ENCODE peak calls at places on chromosomes 3 and 15, in nine cellular contexts. T is suprapubic skin, Z is lower leg skin, C is fibroblast of villous mesenchyme, E is fibroblast of the aortic adventitia, V is GM12878, W is colonic mucosa, S is fibroblast of pulmonary artery, H is fibroblast of mammary gland. A is an unnamed sample.

GRCh38 chr3:189563841-189564563 is 67.2 kb upstream of the TP63 start:
- DNase-seq in Z (no peak), T (no peak), C (peak), W (no peak), V (peak), H (peak), S (peak), E (peak), A (no peak)

GRCh38 chr15:72690938-72691337 is 4.9 kb downstream of the BBS4 start:
- DNase-seq in E (no peak), H (no peak), C (no peak), S (no peak), W (no peak), Z (no peak), T (no peak), V (no peak), A (no peak)

GRCh38 chr15:101409621-101410020 is 79.9 kb downstream of the PCSK6 start:
- DNase-seq in Z (no peak), V (no peak), H (no peak), T (no peak), E (no peak), C (no peak), W (no peak), S (no peak), A (no peak)

GRCh38 chr15:70197318-70197944 is 99.7 kb upstream of the TLE3 start:
- DNase-seq in C (no peak), S (no peak), Z (no peak), W (no peak), E (no peak), T (no peak), H (no peak), V (no peak), A (no peak)

GRCh38 chr15:36696191-36696590 is 116.8 kb downstream of the CDIN1 start:
- DNase-seq in H (no peak), V (no peak), C (no peak), Z (no peak), E (peak), T (no peak), W (no peak), S (peak), A (no peak)

GRCh38 chr15:81049835-81050234 is 49.1 kb downstream of the TLNRD1 start:
- DNase-seq in S (no peak), W (no peak), H (no peak), E (no peak), T (no peak), V (no peak), Z (no peak), C (no peak), A (no peak)

GRCh38 chr3:135135445-135135844 is 340.4 kb downstream of the EPHB1 start:
- DNase-seq in W (no peak), H (no peak), C (no peak), Z (no peak), S (no peak), V (no peak), T (no peak), E (no peak), A (no peak)

GRCh38 chr3:112327371-112327951 is 5.5 kb upstream of the CD200 start:
- DNase-seq in V (peak), H (peak), S (peak), C (peak), T (no peak), E (peak), W (peak), Z (no peak), A (no peak)

GRCh38 chr15:25797511-25798206 is 65.5 kb downstream of the ATP10A start:
- DNase-seq in W (no peak), E (peak), C (no peak), H (peak), S (no peak), T (no peak), V (no peak), Z (no peak), A (no peak)

GRCh38 chr3:37546876-37547275 is 314.8 kb upstream of the CTDSPL start:
- DNase-seq in E (peak), Z (no peak), S (peak), V (no peak), W (no peak), T (no peak), C (no peak), H (peak), A (no peak)

GRCh38 chr15:74011610-74012009 is 17.1 kb downstream of the PML start:
- DNase-seq in V (no peak), S (peak), T (no peak), C (peak), W (peak), E (peak), Z (no peak), H (peak), A (no peak)

GRCh38 chr15:39654308-39654707 is 73.4 kb downstream of the THBS1 start:
- DNase-seq in H (no peak), Z (no peak), V (no peak), C (no peak), E (no peak), S (no peak), T (no peak), W (no peak), A (no peak)

GRCh38 chr15:23035964-23036566 is 3.3 kb downstream of the TUBGCP5 start:
- DNase-seq in E (peak), T (no peak), V (no peak), C (peak), Z (peak), S (peak), W (peak), H (peak), A (peak)

GRCh38 chr3:192884831-192885356 is 32.8 kb downstream of the MB21D2 start:
- DNase-seq in E (peak), Z (no peak), W (no peak), T (no peak), S (peak), V (no peak), H (peak), C (peak), A (no peak)

GRCh38 chr15:90808517-90808939 is 59.9 kb upstream of the FURIN start:
- DNase-seq in E (no peak), S (no peak), C (no peak), Z (no peak), W (no peak), V (no peak), T (no peak), H (no peak), A (no peak)

GRCh38 chr3:50623840-50624474 is 7.0 kb downstream of the MAPKAPK3 start:
- DNase-seq in Z (no peak), C (no peak), W (no peak), T (no peak), V (no peak), S (no peak), E (no peak), H (no peak), A (no peak)

GRCh38 chr3:43723121-43723734 is 32.5 kb downstream of the ABHD5 start:
- DNase-seq in C (peak), S (peak), H (peak), W (no peak), V (no peak), T (no peak), E (peak), Z (no peak), A (no peak)

DNA sequence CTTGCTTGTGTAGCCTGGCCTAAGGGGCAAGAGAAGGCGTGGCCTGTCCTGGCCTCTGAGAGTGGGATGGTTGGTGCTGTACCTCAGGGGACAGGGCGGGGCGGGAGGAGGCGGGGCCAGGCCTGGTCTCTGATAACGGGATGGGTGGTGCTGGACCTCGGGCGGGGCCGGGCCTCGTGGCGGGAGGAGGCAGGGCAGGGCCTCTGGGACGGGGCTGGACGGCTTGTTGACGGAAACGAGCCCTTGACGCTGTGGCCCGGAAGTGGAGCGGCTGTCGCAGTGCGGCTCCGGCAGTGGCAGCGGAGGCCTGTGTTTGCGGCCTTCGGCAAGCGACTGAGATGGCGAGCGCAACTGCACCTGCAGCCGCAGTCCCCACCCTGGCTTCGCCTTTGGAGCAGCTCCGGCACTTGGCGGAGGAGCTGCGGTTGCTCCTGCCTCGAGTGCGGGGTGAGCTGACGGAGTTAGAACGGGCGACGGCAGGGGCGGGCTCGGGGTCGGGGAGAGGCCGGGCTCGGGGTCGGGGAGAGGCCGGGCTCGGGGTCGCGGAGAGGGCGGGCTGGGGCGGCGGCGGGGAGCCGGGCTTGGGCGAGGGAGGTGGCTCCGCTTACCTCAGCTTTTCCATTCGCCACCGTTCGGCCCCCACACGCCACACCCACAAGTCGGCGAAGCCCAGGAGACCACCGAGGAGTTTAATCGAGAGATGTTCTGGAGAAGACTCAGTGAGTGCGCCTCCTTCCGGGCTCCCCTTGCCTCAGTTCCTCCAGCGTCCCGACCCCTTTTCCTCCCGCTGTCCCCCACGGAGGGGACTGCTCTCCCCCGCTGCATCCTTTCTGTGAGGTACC is at the start of gene CCNDBP1:
- DNase-seq in H (peak), S (peak), T (peak), E (peak), Z (peak), V (peak), W (peak), C (peak), A (peak)
- TF ChIP-seq CTCF in H (peak), S (peak), T (no peak), E (peak), Z (no peak), V (peak), W (no peak), C (peak), A (no peak)

GRCh38 chr3:188199386-188199785 is 45.4 kb downstream of the LPP start:
- DNase-seq in S (no peak), T (no peak), H (no peak), Z (no peak), W (no peak), V (no peak), C (no peak), E (no peak), A (no peak)

GRCh38 chr3:188196232-188196990 is 42.5 kb downstream of the LPP start:
- DNase-seq in Z (no peak), S (no peak), C (peak), T (no peak), E (no peak), H (no peak), W (no peak), V (no peak), A (no peak)

GRCh38 chr3:188198001-188198400 is 44.0 kb downstream of the LPP start:
- DNase-seq in V (no peak), S (no peak), T (no peak), H (no peak), C (no peak), E (no peak), Z (no peak), W (no peak), A (no peak)

GRCh38 chr3:188198760-188199327 is 44.9 kb downstream of the LPP start:
- DNase-seq in H (no peak), T (no peak), W (no peak), E (peak), C (peak), S (no peak), Z (no peak), V (no peak), A (no peak)

GRCh38 chr3:188197388-188197847 is 43.5 kb downstream of the LPP start:
- DNase-seq in W (no peak), V (no peak), C (no peak), E (no peak), T (no peak), H (no peak), S (no peak), Z (no peak), A (no peak)
- H3K4me3 ChIP-seq in W (no peak), V (no peak), C (no peak), E (no peak), T (no peak), H (no peak), S (no peak), Z (no peak), A (no peak)

DNA sequence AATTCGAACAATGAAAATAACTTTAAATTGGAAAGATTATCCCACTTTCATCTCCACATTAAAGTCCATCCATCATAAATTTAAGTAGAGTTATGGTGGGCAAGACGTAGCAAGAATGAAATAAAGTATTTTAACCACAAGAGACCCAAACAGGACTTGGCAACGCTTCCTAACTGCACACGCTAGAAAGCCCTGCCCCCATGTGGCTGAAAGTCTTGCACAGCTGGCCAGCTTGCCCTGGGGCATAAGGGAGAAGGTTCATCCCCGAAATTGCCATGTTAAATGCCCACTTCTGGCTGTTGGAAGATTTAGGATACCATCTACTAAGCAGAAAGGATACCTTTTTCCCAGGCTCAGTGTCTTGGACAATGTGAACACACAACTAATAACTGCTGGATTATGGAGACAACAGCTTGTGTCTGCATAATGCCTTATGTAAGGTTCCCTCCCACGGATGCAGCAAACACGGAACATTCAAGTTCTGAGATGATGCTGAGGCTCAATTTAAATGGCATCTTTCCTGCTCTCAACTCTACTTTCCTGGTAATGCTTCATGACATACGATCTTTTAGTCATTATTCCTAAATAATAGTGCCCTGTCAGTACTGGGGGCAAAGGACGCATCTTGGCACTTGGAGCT is 116.6 kb upstream of the TJP1 start:
- DNase-seq in W (no peak), V (no peak), E (no peak), C (peak), S (no peak), T (no peak), Z (no peak), H (peak), A (no peak)
- TF ChIP-seq CTCF in W (no peak), V (no peak), E (peak), C (peak), S (peak), T (no peak), Z (no peak), H (no peak), A (no peak)

GRCh38 chr3:185062221-185062620 is 90.6 kb downstream of the C3orf70 start:
- DNase-seq in H (no peak), W (no peak), T (no peak), V (no peak), Z (no peak), C (no peak), S (no peak), E (no peak), A (no peak)

GRCh38 chr3:185059766-185060165 is 93.1 kb downstream of the C3orf70 start:
- DNase-seq in W (peak), S (no peak), Z (no peak), T (no peak), H (no peak), C (no peak), E (no peak), V (no peak), A (no peak)

GRCh38 chr3:185063431-185063830 is 89.4 kb downstream of the C3orf70 start:
- DNase-seq in Z (no peak), T (no peak), W (no peak), E (no peak), H (no peak), V (no peak), S (no peak), C (no peak), A (no peak)

GRCh38 chr3:185057829-185058228 is 95.0 kb downstream of the C3orf70 start:
- DNase-seq in Z (no peak), V (no peak), T (no peak), C (no peak), H (no peak), W (no peak), E (no peak), S (no peak), A (no peak)

DNA sequence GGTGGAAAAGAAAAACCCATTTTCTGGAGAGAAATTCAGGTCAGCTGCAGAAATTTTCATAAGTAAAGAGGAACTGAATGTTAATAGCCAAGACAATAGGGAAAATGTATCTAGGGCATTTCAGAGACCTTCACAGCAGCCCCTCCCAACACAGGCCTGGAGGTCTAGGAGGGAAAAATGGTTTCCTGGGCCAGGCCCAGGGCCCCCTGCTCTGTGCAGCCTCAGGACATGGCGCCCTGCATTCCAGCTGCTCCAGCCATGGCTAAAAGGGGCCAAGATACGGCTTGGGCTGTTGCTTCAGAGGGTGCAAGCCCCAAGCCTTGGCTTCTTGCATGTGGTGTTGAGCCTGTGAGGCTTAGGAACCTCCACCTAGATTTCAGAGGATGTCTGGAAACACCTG is 92.2 kb downstream of the C3orf70 start:
- DNase-seq in E (no peak), C (no peak), V (no peak), T (no peak), Z (no peak), H (no peak), W (peak), S (no peak), A (no peak)
- H3K4me3 ChIP-seq in E (no peak), C (no peak), V (no peak), T (no peak), Z (no peak), H (no peak), W (no peak), S (no peak), A (no peak)

GRCh38 chr3:125165189-125165947 is 47.2 kb downstream of the SLC12A8 start:
- DNase-seq in V (no peak), C (peak), E (peak), Z (no peak), T (no peak), H (peak), W (no peak), S (peak), A (no peak)

GRCh38 chr3:125161607-125162219 is 50.8 kb downstream of the SLC12A8 start:
- DNase-seq in S (no peak), C (no peak), Z (no peak), T (no peak), E (peak), W (peak), H (peak), V (no peak), A (no peak)

GRCh38 chr3:125166581-125166980 is 46.0 kb downstream of the SLC12A8 start:
- DNase-seq in T (no peak), H (peak), Z (no peak), S (peak), W (no peak), E (no peak), V (no peak), C (no peak), A (no peak)

GRCh38 chr3:125165948-125166553 is 46.5 kb downstream of the SLC12A8 start:
- DNase-seq in S (no peak), V (no peak), Z (no peak), C (no peak), E (no peak), W (no peak), H (no peak), T (no peak), A (no peak)

GRCh38 chr3:125163739-125164601 is 48.6 kb downstream of the SLC12A8 start:
- DNase-seq in Z (no peak), H (peak), W (peak), S (no peak), V (no peak), T (no peak), E (peak), C (peak), A (no peak)
- TF ChIP-seq CTCF in Z (no peak), H (peak), W (no peak), S (peak), V (peak), T (no peak), E (peak), C (peak), A (no peak)